ENCODE peak calls at places on chromosomes 5 and 9, in ten cellular contexts. Q is GM12865, M is GM06990, A is MM.1S, L is sigmoid colon, I is astrocyte, C is astrocyte of the spinal cord, H is cardiac muscle cell, P is AG09309, U is AG04450. D is an unnamed sample.

GRCh38 chr9:94663139-94663538 is 23.8 kb upstream of the FBP1 start:
- DNase-seq in U (no peak), C (no peak), Q (no peak), A (no peak), I (no peak), M (no peak), H (no peak), P (no peak), L (no peak), D (no peak)

GRCh38 chr5:36311967-36312366 is 10.3 kb upstream of the RANBP3L start:
- DNase-seq in Q (no peak), M (no peak), C (no peak), H (peak), L (no peak), A (no peak), P (no peak), I (no peak), U (no peak), D (no peak)

GRCh38 chr9:109098221-109098959 is 21.4 kb downstream of the TMEM245 start:
- DNase-seq in A (no peak), C (peak), I (peak), Q (peak), L (no peak), H (peak), U (no peak), P (peak), M (no peak), D (no peak)

GRCh38 chr9:27619743-27620142 is 46.5 kb upstream of the C9orf72 start:
- DNase-seq in Q (no peak), L (no peak), I (no peak), H (no peak), A (no peak), U (no peak), C (no peak), P (no peak), M (no peak), D (no peak)

GRCh38 chr5:16642896-16643295 is 26.1 kb upstream of the RETREG1 start:
- DNase-seq in M (no peak), A (no peak), Q (no peak), C (no peak), H (no peak), L (no peak), P (no peak), U (no peak), I (no peak), D (no peak)

GRCh38 chr9:5628183-5628529 is 751 bp upstream of the RIC1 start:
- DNase-seq in A (peak), I (no peak), M (no peak), P (no peak), L (no peak), U (no peak), Q (no peak), C (no peak), H (no peak), D (no peak)

GRCh38 chr9:92740015-92740408 is 24.6 kb downstream of the BICD2 start:
- DNase-seq in C (no peak), P (no peak), U (no peak), M (no peak), H (peak), Q (no peak), L (no peak), A (no peak), I (no peak), D (no peak)

GRCh38 chr5:88518131-88519016 is 249.7 kb upstream of the TMEM161B start:
- DNase-seq in Q (peak), P (no peak), L (no peak), A (no peak), I (peak), U (no peak), H (no peak), M (no peak), C (peak), D (no peak)

GRCh38 chr5:125411163-125412050 is 665.0 kb upstream of the ZNF608 start:
- DNase-seq in I (peak), U (no peak), M (peak), A (peak), Q (peak), H (peak), C (peak), L (peak), P (no peak), D (no peak)

GRCh38 chr5:665541-665955 is 27.6 kb downstream of the TPPP start:
- DNase-seq in A (no peak), L (peak), I (no peak), C (no peak), M (no peak), Q (no peak), P (no peak), U (no peak), H (no peak), D (no peak)

GRCh38 chr9:123246534-123246933 is 21.9 kb downstream of the STRBP start:
- DNase-seq in L (no peak), Q (no peak), I (peak), U (no peak), P (no peak), H (peak), A (no peak), C (peak), M (no peak), D (no peak)

GRCh38 chr5:83972236-83972635 is 251.6 kb upstream of the HAPLN1 start:
- DNase-seq in C (peak), L (no peak), M (no peak), H (no peak), U (no peak), P (no peak), A (no peak), I (peak), Q (no peak), D (no peak)

GRCh38 chr9:84404095-84404686 is 63.6 kb upstream of the SLC28A3 start:
- DNase-seq in C (no peak), U (no peak), Q (peak), L (no peak), P (no peak), I (no peak), A (no peak), M (no peak), H (peak), D (no peak)

GRCh38 chr9:131590907-131591844 is 45.9 kb downstream of the PRRT1B start:
- DNase-seq in A (peak), C (peak), L (peak), P (peak), I (peak), M (peak), U (peak), H (peak), Q (peak), D (peak)

GRCh38 chr9:135101926-135102325 is 14.5 kb downstream of the OLFM1 start:
- DNase-seq in H (no peak), P (no peak), Q (no peak), U (no peak), C (no peak), A (no peak), M (no peak), I (no peak), L (no peak), D (no peak)

GRCh38 chr5:129204525-129204924 is 110.0 kb downstream of the ISOC1 start:
- DNase-seq in M (no peak), P (no peak), H (peak), I (no peak), C (no peak), Q (no peak), A (no peak), L (no peak), U (no peak), D (no peak)

GRCh38 chr5:4058899-4059298 is 463.3 kb downstream of the IRX1 start:
- DNase-seq in M (no peak), H (no peak), I (peak), C (no peak), L (no peak), Q (no peak), A (no peak), P (no peak), U (no peak), D (no peak)

GRCh38 chr9:4127873-4128272 is 172.0 kb downstream of the GLIS3 start:
- DNase-seq in Q (no peak), M (no peak), H (no peak), A (no peak), P (no peak), L (no peak), I (no peak), C (no peak), U (no peak), D (no peak)

GRCh38 chr9:121073038-121073437 is 1.7 kb upstream of the CNTRL start:
- DNase-seq in A (no peak), P (peak), I (peak), L (peak), Q (no peak), C (peak), U (no peak), M (no peak), H (peak), D (no peak)

GRCh38 chr9:82939451-82939850 is 123.5 kb downstream of the RASEF start:
- DNase-seq in P (no peak), I (no peak), U (no peak), M (no peak), Q (no peak), C (no peak), L (no peak), A (no peak), H (no peak), D (no peak)

GRCh38 chr5:9537223-9538141 is 8.4 kb downstream of the SEMA5A start:
- DNase-seq in H (no peak), A (peak), L (no peak), M (no peak), U (no peak), C (no peak), P (no peak), I (no peak), Q (no peak), D (no peak)

GRCh38 chr5:10581424-10581748 is 17.5 kb downstream of the ANKRD33B start:
- DNase-seq in H (no peak), M (no peak), L (no peak), U (no peak), C (no peak), A (no peak), P (no peak), I (no peak), Q (no peak), D (no peak)

GRCh38 chr5:77167695-77168111 is 42.8 kb upstream of the PDE8B start:
- DNase-seq in C (peak), U (peak), Q (no peak), L (no peak), M (no peak), H (peak), A (no peak), I (peak), P (peak), D (peak)

GRCh38 chr9:76893395-76893932 is 12.4 kb downstream of the PRUNE2 start:
- DNase-seq in U (no peak), Q (no peak), H (no peak), A (no peak), I (peak), M (no peak), L (peak), P (no peak), C (no peak), D (no peak)

GRCh38 chr9:126470251-126470993 is 143.3 kb upstream of the LMX1B start:
- DNase-seq in U (no peak), C (no peak), P (no peak), Q (peak), H (peak), L (no peak), M (no peak), I (no peak), A (peak), D (no peak)

GRCh38 chr9:116101516-116101915 is 52.1 kb upstream of the PAPPA start:
- DNase-seq in U (no peak), C (peak), Q (no peak), L (no peak), I (peak), H (peak), A (no peak), P (no peak), M (no peak), D (no peak)

GRCh38 chr5:178227138-178227659 is 5.4 kb downstream of the PHYKPL start:
- DNase-seq in A (no peak), H (no peak), M (no peak), Q (no peak), C (peak), L (no peak), I (peak), U (no peak), P (no peak), D (no peak)

GRCh38 chr5:150636391-150637244 is 3.8 kb upstream of the SYNPO start:
- DNase-seq in H (peak), I (peak), L (peak), U (no peak), C (peak), P (no peak), Q (no peak), A (no peak), M (no peak), D (no peak)

GRCh38 chr9:108271646-108272349 is 584.0 kb downstream of the ACTL7B start:
- DNase-seq in L (no peak), M (no peak), H (peak), U (peak), C (peak), I (peak), A (peak), Q (peak), P (peak), D (peak)

GRCh38 chr5:154612666-154613065 is 134.6 kb upstream of the HAND1 start:
- DNase-seq in M (no peak), H (no peak), C (no peak), I (no peak), U (no peak), P (no peak), A (no peak), Q (no peak), L (no peak), D (no peak)

GRCh38 chr9:105290401-105290800 is 46.0 kb downstream of the SLC44A1 start:
- DNase-seq in P (no peak), A (no peak), Q (no peak), M (no peak), C (no peak), L (no peak), U (no peak), H (peak), I (peak), D (no peak)

GRCh38 chr9:91027005-91027404 is 225.4 kb downstream of the SYK start:
- DNase-seq in H (no peak), C (no peak), M (no peak), A (no peak), P (no peak), Q (no peak), I (no peak), U (no peak), L (no peak), D (no peak)

GRCh38 chr5:43631182-43631910 is 28.4 kb downstream of the NNT start:
- DNase-seq in A (peak), U (peak), M (peak), I (peak), C (peak), Q (peak), P (peak), L (peak), H (peak), D (peak)

DNA sequence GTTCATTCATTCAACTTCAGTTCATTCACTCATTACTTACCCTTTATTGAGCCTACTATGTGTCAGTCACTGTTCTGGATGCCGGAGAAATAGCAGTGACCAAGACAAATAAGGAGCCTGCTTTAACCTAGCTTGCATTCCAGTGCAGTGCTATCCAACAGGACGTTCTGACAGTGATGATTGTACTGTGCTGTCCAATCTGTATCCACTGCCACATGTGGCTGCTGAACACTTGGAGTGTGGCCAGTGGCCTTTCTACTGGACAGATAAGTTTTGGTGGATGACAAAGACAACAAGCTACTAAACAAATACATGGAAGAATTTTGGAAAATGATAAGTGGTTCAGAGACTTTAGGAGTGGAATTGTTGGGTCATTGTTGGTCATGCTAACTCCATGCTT is 33.6 kb downstream of the SUB1 start:
- DNase-seq in L (no peak), A (no peak), Q (no peak), P (no peak), I (no peak), C (no peak), U (no peak), H (no peak), M (no peak), D (no peak)
- H3K4me3 ChIP-seq in L (no peak), A (no peak), Q (no peak), P (no peak), I (no peak), C (no peak), U (no peak), H (no peak), M (no peak), D (no peak)

GRCh38 chr5:55600536-55601208 is 65.9 kb upstream of the PLPP1 start:
- DNase-seq in C (peak), U (no peak), M (no peak), I (peak), P (no peak), L (no peak), Q (no peak), H (peak), A (peak), D (no peak)
- H3K4me3 ChIP-seq in C (no peak), U (no peak), M (no peak), I (no peak), P (no peak), L (no peak), Q (no peak), H (no peak), A (peak), D (no peak)

DNA sequence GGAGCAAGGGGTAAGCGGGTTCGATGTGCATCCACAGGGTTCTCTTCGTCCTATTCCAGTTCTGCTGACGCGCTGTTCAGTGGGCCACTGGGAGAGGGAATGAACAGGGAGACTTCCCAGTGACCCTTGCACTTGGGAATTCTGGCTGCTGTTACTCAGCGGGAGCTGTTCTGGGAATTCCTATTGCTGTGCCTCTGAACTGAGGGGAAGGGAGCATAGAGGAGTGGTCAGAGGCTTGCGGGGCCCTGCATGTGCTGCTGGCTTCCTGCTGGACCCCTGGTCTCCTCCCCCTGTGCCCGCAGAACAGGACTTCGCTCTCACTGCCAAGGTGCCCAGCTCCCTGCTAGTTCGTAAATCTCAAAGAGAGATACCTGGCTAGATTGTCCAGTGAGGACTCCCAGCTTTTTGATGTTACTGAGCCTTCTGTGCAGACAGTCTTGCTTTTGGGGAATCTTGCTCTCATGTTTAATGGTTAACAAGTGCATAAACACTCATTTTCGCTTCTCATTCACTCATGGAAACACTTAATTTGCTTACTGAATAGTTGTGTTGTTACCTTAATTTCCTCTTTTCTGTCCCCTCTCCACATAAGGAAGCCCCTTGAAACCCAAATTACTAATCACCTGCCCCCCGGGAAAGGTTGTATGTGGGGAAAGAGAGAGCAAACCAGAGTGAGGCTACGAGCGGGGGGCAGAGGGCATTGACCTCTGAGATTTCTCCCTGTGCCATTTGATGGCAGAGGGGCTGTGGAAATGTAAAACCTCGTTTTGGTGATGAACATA is 5.9 kb downstream of the TRIO start:
- DNase-seq in U (no peak), M (no peak), Q (no peak), C (no peak), H (no peak), A (no peak), P (no peak), L (no peak), I (no peak), D (no peak)
- H3K4me3 ChIP-seq in U (peak), M (peak), Q (peak), C (no peak), H (no peak), A (no peak), P (no peak), L (no peak), I (peak), D (peak)

DNA sequence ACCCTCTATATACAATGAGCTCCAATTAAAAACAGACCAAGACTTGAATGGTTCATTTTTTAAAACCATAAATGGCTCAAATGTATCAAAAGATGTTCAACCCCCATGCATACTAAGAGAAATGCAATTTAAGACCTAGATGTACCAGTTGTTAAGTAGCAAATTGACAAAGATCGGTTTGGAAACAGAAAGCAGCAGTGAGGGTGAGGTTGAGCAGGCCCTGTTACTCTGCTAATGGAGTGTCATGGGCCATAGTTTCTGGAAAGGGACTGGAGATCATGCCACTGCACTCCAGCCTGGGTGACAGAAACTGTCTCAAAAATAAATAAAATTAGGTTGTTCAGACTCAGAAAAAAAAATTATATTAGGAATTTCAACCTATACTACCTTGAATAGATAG is 55.0 kb downstream of the FNBP1 start:
- DNase-seq in Q (peak), A (no peak), P (no peak), U (no peak), C (no peak), H (no peak), I (no peak), L (no peak), M (no peak), D (no peak)
- H3K4me3 ChIP-seq in Q (peak), A (no peak), P (no peak), U (no peak), C (no peak), H (no peak), I (no peak), L (no peak), M (no peak), D (no peak)

DNA sequence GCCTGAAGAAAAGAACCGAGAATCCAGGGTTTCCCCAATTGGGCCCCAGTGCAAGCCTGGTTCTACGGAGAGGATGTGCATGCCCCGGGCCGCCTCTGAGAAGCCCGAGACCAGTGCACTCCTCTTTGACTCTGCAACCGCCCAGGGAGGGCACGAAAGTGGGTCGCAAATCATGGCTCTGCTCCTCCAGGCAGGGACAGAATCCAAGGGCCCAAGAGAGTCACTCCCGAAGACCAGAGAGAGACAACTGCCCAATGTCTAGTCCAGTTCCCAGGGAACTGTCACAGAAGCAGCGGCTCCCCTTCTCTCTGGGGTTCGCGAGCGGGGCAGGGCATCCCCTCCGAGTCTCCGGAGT is 107.8 kb downstream of the PSD2 start:
- DNase-seq in A (no peak), C (no peak), U (no peak), Q (no peak), H (no peak), I (no peak), M (no peak), P (no peak), L (peak), D (no peak)
- H3K4me3 ChIP-seq in A (no peak), C (no peak), U (no peak), Q (no peak), H (peak), I (no peak), M (no peak), P (no peak), L (no peak), D (no peak)

GRCh38 chr5:143093452-143094086 is 309.9 kb downstream of the NR3C1 start:
- DNase-seq in I (no peak), H (no peak), M (no peak), A (no peak), C (no peak), U (no peak), L (no peak), Q (no peak), P (no peak), D (no peak)
- H3K4me3 ChIP-seq in I (no peak), H (no peak), M (no peak), A (no peak), C (peak), U (no peak), L (no peak), Q (no peak), P (no peak), D (no peak)